ENCODE peak calls at places on chromosomes 13 and 19, in nine cellular contexts. L is Peyer's patch; K is cardiac muscle cell; I is iPS DF 6.9; D is sigmoid colon; M is tibial nerve; N is naive thymus-derived CD4-positive, alpha-beta T cell; Z is left ventricle myocardium inferior; H is adrenal gland. W is an unnamed sample.

GRCh38 chr19:33379151-33379829 is 5.8 kb downstream of the CEBPG start:
- DNase-seq in H (no peak), N (no peak), M (no peak), L (peak), Z (no peak), I (no peak), D (no peak), K (no peak), W (no peak)

GRCh38 chr19:28454083-28454482 is 758.9 kb downstream of the UQCRFS1 start:
- DNase-seq in H (no peak), L (no peak), M (no peak), I (no peak), Z (no peak), N (no peak), K (no peak), D (no peak), W (no peak)

GRCh38 chr13:28429096-28429495 is 65.8 kb downstream of the FLT1 start:
- DNase-seq in D (no peak), Z (no peak), K (no peak), L (no peak), N (no peak), H (no peak), I (no peak), M (no peak), W (no peak)

GRCh38 chr13:113904411-113904810 is 40.5 kb upstream of the GAS6 start:
- DNase-seq in D (no peak), I (peak), M (peak), L (peak), K (peak), Z (peak), N (no peak), H (no peak), W (peak)

GRCh38 chr19:15280048-15280725 is 47.9 kb upstream of the EPHX3 start:
- DNase-seq in H (no peak), Z (peak), N (no peak), I (no peak), D (no peak), K (no peak), L (no peak), M (no peak), W (no peak)

GRCh38 chr13:30355405-30355741 is 48.0 kb upstream of the KATNAL1 start:
- DNase-seq in H (no peak), K (peak), I (no peak), Z (no peak), D (no peak), N (no peak), M (no peak), L (peak), W (peak)

GRCh38 chr19:33064778-33065550 is at the start of gene RHPN2:
- DNase-seq in H (peak), K (peak), D (peak), Z (peak), L (peak), I (no peak), M (no peak), N (no peak), W (peak)

GRCh38 chr19:41554902-41555301 is 21.1 kb upstream of the CEACAM21 start:
- DNase-seq in D (no peak), M (no peak), N (peak), H (no peak), K (no peak), I (no peak), L (peak), Z (no peak), W (peak)

GRCh38 chr13:111865826-111866225 is 201.1 kb upstream of the SOX1 start:
- DNase-seq in K (no peak), Z (no peak), N (no peak), D (no peak), I (no peak), M (no peak), H (no peak), L (no peak), W (no peak)

GRCh38 chr13:94322925-94323324 is 156.6 kb downstream of the DCT start:
- DNase-seq in D (no peak), Z (no peak), I (no peak), H (no peak), K (no peak), L (no peak), M (no peak), N (no peak), W (no peak)

GRCh38 chr19:2136796-2137195 is 14.6 kb downstream of the AP3D1 start:
- DNase-seq in Z (no peak), L (no peak), H (no peak), K (no peak), N (no peak), D (no peak), I (no peak), M (no peak), W (no peak)

GRCh38 chr19:1925544-1925943 is 15.4 kb upstream of the CSNK1G2 start:
- DNase-seq in I (no peak), D (no peak), K (no peak), H (no peak), N (no peak), M (no peak), Z (no peak), L (no peak), W (no peak)

GRCh38 chr19:4288091-4288777 is 9.2 kb downstream of the SHD start:
- DNase-seq in K (no peak), H (no peak), L (no peak), M (no peak), N (no peak), I (no peak), D (no peak), Z (no peak), W (no peak)

GRCh38 chr19:13846533-13847032 is 30.4 kb upstream of the NANOS3 start:
- DNase-seq in K (peak), I (no peak), Z (peak), H (peak), D (peak), L (peak), M (peak), N (peak), W (peak)

GRCh38 chr19:19403373-19403901 is 2.0 kb upstream of the GATAD2A start:
- DNase-seq in M (no peak), K (no peak), Z (no peak), H (peak), I (no peak), N (no peak), D (no peak), L (no peak), W (no peak)

GRCh38 chr13:45628094-45628493 is 12.6 kb upstream of the ERICH6B start:
- DNase-seq in H (no peak), L (no peak), K (no peak), N (no peak), Z (no peak), D (no peak), M (no peak), I (no peak), W (no peak)

GRCh38 chr13:71522976-71523517 is 344.0 kb downstream of the DACH1 start:
- DNase-seq in N (no peak), Z (no peak), L (no peak), M (no peak), K (no peak), D (no peak), I (no peak), H (no peak), W (no peak)

GRCh38 chr13:43110658-43111057 is 87.3 kb downstream of the DNAJC15 start:
- DNase-seq in N (no peak), L (no peak), K (no peak), M (no peak), I (no peak), D (no peak), Z (no peak), H (no peak), W (no peak)

GRCh38 chr13:109904218-109904617 is 117.8 kb upstream of the IRS2 start:
- DNase-seq in D (no peak), H (no peak), I (peak), Z (no peak), N (no peak), M (no peak), L (no peak), K (no peak), W (no peak)

GRCh38 chr13:111948811-111949210 is 118.1 kb upstream of the SOX1 start:
- DNase-seq in L (peak), N (no peak), Z (no peak), K (no peak), M (no peak), H (no peak), I (no peak), D (no peak), W (no peak)

GRCh38 chr13:85841427-85841826 is 42.2 kb upstream of the SLITRK6 start:
- DNase-seq in H (no peak), L (no peak), Z (no peak), K (no peak), N (no peak), M (no peak), D (no peak), I (no peak), W (no peak)

DNA sequence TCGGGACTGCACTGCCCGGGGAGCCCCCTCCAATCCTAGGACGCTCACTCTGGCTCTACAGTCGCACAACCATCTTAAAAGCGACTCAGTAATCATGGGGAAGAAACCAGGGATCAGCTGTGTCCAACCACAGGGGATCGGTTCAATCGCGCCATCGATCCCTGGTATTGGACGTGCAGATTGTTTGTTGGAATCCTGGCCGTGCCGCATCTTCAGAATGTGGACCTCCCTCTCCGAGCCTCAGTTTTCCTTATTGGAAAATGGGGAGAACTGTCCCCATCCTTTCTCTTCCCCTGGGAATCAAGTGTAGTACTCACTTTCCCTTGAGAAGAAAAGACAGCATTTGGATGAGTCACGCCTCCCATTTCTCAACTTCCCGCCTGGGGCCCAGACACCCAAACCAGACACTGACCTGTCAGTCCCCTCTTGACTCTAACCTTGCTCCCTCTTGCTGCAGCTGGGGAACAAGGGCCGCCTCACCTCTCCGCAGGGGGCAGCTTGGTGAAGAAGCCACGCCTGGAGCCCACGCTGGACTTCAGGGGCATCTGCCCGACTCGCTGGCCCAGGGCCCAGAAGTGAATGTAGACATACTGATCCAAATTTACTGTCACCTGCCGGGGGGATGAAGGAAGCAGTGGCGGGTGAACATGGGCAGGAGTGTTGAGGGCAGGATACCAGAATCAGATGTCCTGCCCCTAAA is 17.6 kb downstream of the EMP3 start:
- DNase-seq in Z (no peak), D (no peak), M (no peak), L (no peak), N (no peak), K (no peak), I (no peak), H (no peak), W (no peak)
- H3K27ac ChIP-seq in Z (no peak), D (no peak), M (no peak), L (no peak), N (no peak), K (no peak), I (no peak), H (no peak), W (no peak)

DNA sequence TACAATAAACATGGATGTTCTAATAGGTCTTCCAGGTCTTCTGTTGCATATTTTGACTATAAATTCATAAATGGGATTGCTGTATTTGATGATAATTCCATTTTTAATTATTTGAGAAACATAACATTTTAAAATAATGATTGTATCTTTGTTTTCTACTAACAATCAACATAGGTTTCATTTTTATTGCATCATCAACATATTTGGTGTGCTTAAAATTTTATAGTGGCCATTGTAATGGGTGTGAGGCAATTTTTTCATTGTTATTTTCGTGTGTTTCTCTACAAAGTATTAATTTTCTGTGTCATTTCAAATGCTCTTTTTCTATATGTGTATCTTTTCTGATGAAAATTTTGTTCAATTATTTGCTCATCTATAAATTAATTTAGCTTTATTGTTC is 13.2 kb downstream of the ZNF493 start:
- DNase-seq in K (no peak), I (no peak), Z (no peak), N (no peak), L (no peak), H (no peak), D (no peak), M (no peak), W (no peak)
- H3K27ac ChIP-seq in K (no peak), I (no peak), Z (no peak), N (no peak), L (no peak), H (no peak), D (no peak), M (no peak), W (no peak)

GRCh38 chr13:77536358-77536757 is 852 bp downstream of the SCEL start:
- DNase-seq in L (no peak), N (no peak), Z (no peak), M (no peak), H (no peak), I (no peak), D (no peak), K (no peak), W (no peak)
- H3K27ac ChIP-seq in L (no peak), N (no peak), Z (no peak), M (no peak), H (no peak), I (no peak), D (no peak), K (no peak), W (no peak)

GRCh38 chr19:42879613-42880012 is at the start of gene PSG1:
- DNase-seq in N (no peak), K (no peak), H (no peak), M (no peak), L (no peak), Z (no peak), I (no peak), D (no peak), W (no peak)
- H3K27ac ChIP-seq in N (no peak), K (no peak), H (no peak), M (no peak), L (no peak), Z (no peak), I (no peak), D (no peak), W (no peak)